ENCODE peak calls at places on chromosome 22, in nine cellular contexts. C is SK-MEL-5; Q is naive thymus-derived CD4-positive, alpha-beta T cell; Z is ovary; M is AG10803; N is NCI-H1105 treated with DMSO at 0.1 percent for 48 hours; X is CD8-positive, alpha-beta memory T cell; V is GF-D8; I is NCI-H2107. L is an unnamed sample.

GRCh38 chr22:19599626-19600243 is 75.5 kb upstream of the CLDN5 start:
- DNase-seq in V (no peak), Q (no peak), N (no peak), Z (no peak), I (no peak), M (no peak), X (no peak), C (no peak), L (no peak)

GRCh38 chr22:25113316-25113721 is 86.3 kb upstream of the CRYBB3 start:
- DNase-seq in I (no peak), Q (no peak), N (no peak), V (no peak), C (no peak), M (no peak), X (no peak), Z (no peak), L (no peak)

GRCh38 chr22:43407591-43407990 is 4.2 kb upstream of the MPPED1 start:
- DNase-seq in Z (no peak), V (no peak), Q (no peak), X (no peak), M (no peak), C (no peak), I (no peak), N (no peak), L (no peak)

GRCh38 chr22:27004434-27004833 is 347.0 kb downstream of the MIAT start:
- DNase-seq in Q (no peak), Z (no peak), C (no peak), M (no peak), N (no peak), V (no peak), X (no peak), I (no peak), L (no peak)

GRCh38 chr22:28983788-28984441 is 77.7 kb downstream of the C22orf31 start:
- DNase-seq in M (peak; percentile 64), C (no peak), N (no peak), Q (no peak), V (no peak), I (no peak), Z (no peak), X (no peak), L (no peak)

GRCh38 chr22:49086181-49086580 is 741.5 kb downstream of the BRD1 start:
- DNase-seq in Q (no peak), V (no peak), X (no peak), M (no peak), Z (no peak), I (peak; percentile 90), C (no peak), N (no peak), L (no peak)

GRCh38 chr22:48779211-48779643 is 1048.4 kb downstream of the BRD1 start:
- DNase-seq in C (no peak), Q (no peak), X (no peak), I (no peak), V (no peak), Z (no peak), M (no peak), N (no peak), L (no peak)

GRCh38 chr22:41197808-41198585 is 7.1 kb upstream of the L3MBTL2 start:
- DNase-seq in I (no peak), Z (no peak), N (peak; percentile 72), M (no peak), Q (peak; percentile 46), C (peak; percentile 67), X (peak; percentile 39), V (no peak), L (peak; percentile 42)

GRCh38 chr22:42991010-42991651 is 23.8 kb downstream of the PACSIN2 start:
- DNase-seq in C (no peak), N (no peak), Q (no peak), V (no peak), M (peak; percentile 82), I (no peak), Z (no peak), X (no peak), L (no peak)

GRCh38 chr22:45903355-45904149 is 73.4 kb downstream of the WNT7B start:
- DNase-seq in I (no peak), C (no peak), X (no peak), N (no peak), M (peak; percentile 58), Q (no peak), V (no peak), Z (no peak), L (no peak)

GRCh38 chr22:44338906-44339305 is 26.2 kb upstream of the SHISAL1 start:
- DNase-seq in V (no peak), M (no peak), I (no peak), Z (no peak), C (no peak), N (no peak), Q (no peak), X (no peak), L (no peak)

GRCh38 chr22:32204856-32205722 is at the start of gene RFPL2:
- DNase-seq in Q (peak; percentile 56), M (peak; percentile 1), I (peak; percentile 28), Z (no peak), V (no peak), N (peak; percentile 81), X (peak; percentile 46), C (peak; percentile 80), L (no peak)

GRCh38 chr22:20084547-20085413 is 4.7 kb downstream of the DGCR8 start:
- DNase-seq in V (no peak), M (no peak), C (peak; percentile 41), Z (no peak), Q (no peak), N (no peak), I (no peak), X (no peak), L (peak; percentile 29)

GRCh38 chr22:35661377-35661937 is 13.2 kb downstream of the APOL6 start:
- DNase-seq in Z (no peak), I (no peak), Q (no peak), M (no peak), C (no peak), V (no peak), N (no peak), X (no peak), L (no peak)

GRCh38 chr22:42716221-42716620 is 4.4 kb downstream of the A4GALT start:
- DNase-seq in V (no peak), N (no peak), M (no peak), Q (no peak), I (no peak), C (peak; percentile 94), X (no peak), Z (no peak), L (no peak)

GRCh38 chr22:17077255-17077654 is 7.5 kb upstream of the IL17RA start:
- DNase-seq in X (no peak), M (peak; percentile 91), I (no peak), N (no peak), Z (no peak), V (no peak), C (no peak), Q (no peak), L (no peak)

GRCh38 chr22:24096401-24097115 is 84.7 kb upstream of the SUSD2 start:
- DNase-seq in M (no peak), I (no peak), X (no peak), N (no peak), V (no peak), Q (no peak), C (no peak), Z (no peak), L (no peak)

GRCh38 chr22:28435960-28436359 is 243.7 kb downstream of the TTC28 start:
- DNase-seq in X (no peak), Z (no peak), C (no peak), N (no peak), I (no peak), V (no peak), Q (no peak), M (no peak), L (no peak)

GRCh38 chr22:23070418-23071162 is at the start of gene GNAZ:
- DNase-seq in V (no peak), M (no peak), C (no peak), N (peak; percentile 31), X (peak; percentile 20), I (no peak), Z (peak; percentile 68), Q (peak; percentile 4), L (peak; percentile 77)

GRCh38 chr22:43855431-43855830 is 6.9 kb downstream of the SULT4A1 start:
- DNase-seq in Q (no peak), I (no peak), N (no peak), Z (no peak), X (no peak), M (no peak), V (no peak), C (no peak), L (no peak)

GRCh38 chr22:37628830-37629229 is 10.6 kb upstream of the SH3BP1 start:
- DNase-seq in M (no peak), C (no peak), N (no peak), Q (no peak), Z (no peak), X (no peak), I (no peak), V (no peak), L (no peak)

GRCh38 chr22:28417426-28417825 is 262.2 kb downstream of the TTC28 start:
- DNase-seq in Z (no peak), Q (no peak), C (no peak), X (no peak), I (no peak), N (no peak), V (no peak), M (no peak), L (no peak)